ENCODE peak calls at places on chromosomes 6 and 20, in five cellular contexts. T is H1, R is HepG2, C is SK-N-SH, F is GM12878. V is an unnamed sample.

GRCh38 chr20:39607124-39607523 is 645.0 kb downstream of the DHX35 start:
- DNase-seq in T (no peak), R (no peak), C (no peak), F (no peak), V (no peak)

GRCh38 chr6:21915707-21916399 is 322.3 kb downstream of the SOX4 start:
- DNase-seq in T (no peak), R (no peak), C (no peak), F (no peak), V (no peak)

GRCh38 chr6:168192195-168192900 is 113.3 kb upstream of the FRMD1 start:
- DNase-seq in T (no peak), R (no peak), C (peak; percentile 14), F (no peak), V (no peak)

GRCh38 chr20:43398676-43399324 is 58.9 kb upstream of the SRSF6 start:
- DNase-seq in T (no peak), R (no peak), C (no peak), F (no peak), V (no peak)

GRCh38 chr20:37758332-37758731 is 64.5 kb downstream of the CTNNBL1 start:
- DNase-seq in T (no peak), R (peak; percentile 24), C (no peak), F (no peak), V (no peak)

GRCh38 chr20:37348643-37349516 is 2.9 kb downstream of the SRC start:
- DNase-seq in T (no peak), R (no peak), C (peak; percentile 14), F (no peak), V (no peak)

GRCh38 chr20:49608752-49609670 is 41.1 kb upstream of the PTGIS start:
- DNase-seq in T (peak; percentile 49), R (peak; percentile 75), C (peak; percentile 80), F (no peak), V (peak; percentile 33)

GRCh38 chr6:78868124-78868523 is 773 bp downstream of the IRAK1BP1 start:
- DNase-seq in T (no peak), R (no peak), C (no peak), F (no peak), V (no peak)

GRCh38 chr6:168162366-168162765 is 83.4 kb upstream of the FRMD1 start:
- DNase-seq in T (no peak), R (no peak), C (no peak), F (no peak), V (no peak)

GRCh38 chr20:19838495-19838894 is 80.4 kb downstream of the RIN2 start:
- DNase-seq in T (no peak), R (no peak), C (no peak), F (no peak), V (no peak)

GRCh38 chr6:25312703-25313102 is 33.5 kb downstream of the CARMIL1 start:
- DNase-seq in T (no peak), R (no peak), C (no peak), F (no peak), V (peak; percentile 13)
- TF ChIP-seq RAD21 in T (no peak), R (no peak), C (no peak), F (no peak), V (no peak)

GRCh38 chr6:69835414-69836179 is 30.8 kb upstream of the COL19A1 start:
- DNase-seq in T (no peak), R (peak; percentile 41), C (peak; percentile 24), F (no peak), V (peak; percentile 56)
- TF ChIP-seq POLR2AphosphoS5 in T (no peak), R (no peak), C (no peak), F (no peak), V (no peak)

GRCh38 chr6:111013144-111013905 is 31.5 kb downstream of the RPF2 start:
- DNase-seq in T (no peak), R (no peak), C (no peak), F (no peak), V (no peak)
- TF ChIP-seq RAD21 in T (no peak), R (no peak), C (no peak), F (no peak), V (no peak)

GRCh38 chr20:17614176-17614811 is 44.4 kb downstream of the DSTN start:
- DNase-seq in T (no peak), R (no peak), C (peak; percentile 14), F (no peak), V (no peak)
- TF ChIP-seq POLR2AphosphoS5 in T (peak; percentile 33), R (no peak), C (no peak), F (no peak), V (no peak)

V was measured in HCT116.